ENCODE peak calls at places on chromosomes 5 and 9, in seven cellular contexts. H is dorsolateral prefrontal cortex, B is fibroblast of the aortic adventitia, P is cardiac muscle cell, J is tibial artery, A is astrocyte of the spinal cord, T is fibroblast of lung. X is an unnamed sample.

GRCh38 chr9:94084314-94084713 is at the start of gene PTPDC1:
- DNase-seq in H (peak), B (peak), P (no peak), J (no peak), A (peak), T (peak), X (peak)

GRCh38 chr9:135371535-135371934 is 108.0 kb upstream of the PPP1R26 start:
- DNase-seq in H (no peak), B (no peak), P (no peak), J (no peak), A (no peak), T (no peak), X (no peak)

GRCh38 chr5:105982526-105982925 is 1688.2 kb downstream of the EFNA5 start:
- DNase-seq in H (no peak), B (no peak), P (no peak), J (no peak), A (no peak), T (no peak), X (no peak)

GRCh38 chr9:27985714-27986113 is 412.4 kb upstream of the C9orf72 start:
- DNase-seq in H (no peak), B (no peak), P (no peak), J (no peak), A (no peak), T (no peak), X (no peak)

GRCh38 chr5:104611419-104611818 is 1048.8 kb upstream of the NUDT12 start:
- DNase-seq in H (no peak), B (no peak), P (no peak), J (no peak), A (no peak), T (peak), X (no peak)

GRCh38 chr5:84825616-84826015 is 440.9 kb upstream of the EDIL3 start:
- DNase-seq in H (no peak), B (peak), P (no peak), J (no peak), A (peak), T (peak), X (no peak)

GRCh38 chr5:175873090-175873454 is 1.7 kb downstream of the CPLX2 start:
- DNase-seq in H (peak), B (no peak), P (peak), J (no peak), A (no peak), T (peak), X (peak)

GRCh38 chr5:82489668-82490067 is 211.5 kb upstream of the RPS23 start:
- DNase-seq in H (no peak), B (no peak), P (no peak), J (no peak), A (no peak), T (no peak), X (no peak)

GRCh38 chr9:89435315-89435823 is 62.5 kb downstream of the SEMA4D start:
- DNase-seq in H (no peak), B (no peak), P (no peak), J (no peak), A (no peak), T (no peak), X (no peak)

GRCh38 chr9:21443849-21444625 is 3.8 kb downstream of the IFNA1 start:
- DNase-seq in H (no peak), B (no peak), P (no peak), J (no peak), A (no peak), T (no peak), X (no peak)

GRCh38 chr9:98182889-98183599 is 9.4 kb downstream of the CORO2A start:
- DNase-seq in H (no peak), B (no peak), P (no peak), J (no peak), A (no peak), T (no peak), X (no peak)

GRCh38 chr9:96449522-96449843 is 486 bp upstream of the HABP4 start:
- DNase-seq in H (no peak), B (no peak), P (no peak), J (no peak), A (no peak), T (no peak), X (no peak)

GRCh38 chr9:36874921-36875320 is 159.1 kb downstream of the PAX5 start:
- DNase-seq in H (no peak), B (peak), P (no peak), J (no peak), A (no peak), T (no peak), X (peak)

GRCh38 chr5:114055318-114055788 is 306.5 kb upstream of the KCNN2 start:
- DNase-seq in H (peak), B (no peak), P (peak), J (no peak), A (peak), T (peak), X (peak)
- TF ChIP-seq CTCF in H (peak), B (no peak), P (peak), J (no peak), A (no peak), T (no peak), X (no peak)

DNA sequence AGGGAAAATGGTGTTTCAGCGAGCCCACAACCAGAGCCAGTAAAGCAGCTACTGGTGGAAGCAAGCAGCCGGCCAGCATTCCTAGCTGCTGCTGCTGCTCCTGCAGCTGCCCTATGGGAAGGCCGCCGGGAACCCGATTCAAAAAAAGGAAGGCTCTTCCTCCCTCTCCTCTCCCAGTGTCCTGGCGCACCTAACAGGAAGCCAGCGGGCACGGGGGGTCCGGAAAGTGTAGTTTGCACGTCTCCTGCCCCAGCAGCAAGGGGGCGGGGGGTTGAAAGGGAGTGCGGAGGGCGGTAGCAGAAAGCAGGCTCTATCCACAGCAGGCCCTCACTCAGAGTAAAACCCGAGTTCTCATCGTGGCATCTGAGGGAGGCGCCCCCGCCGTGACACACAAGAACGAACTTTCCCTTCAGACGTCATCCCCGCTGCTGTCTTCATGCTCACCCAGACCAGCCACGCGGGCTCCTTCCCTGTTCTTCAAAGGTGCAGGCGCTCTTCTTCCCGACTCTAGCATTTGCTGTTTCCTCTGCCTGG is 16.5 kb downstream of the GRXCR2 start:
- DNase-seq in H (no peak), B (peak), P (peak), J (peak), A (peak), T (peak), X (peak)
- H3K4me3 ChIP-seq in H (peak), B (no peak), P (no peak), J (peak), A (no peak), T (no peak), X (peak)

DNA sequence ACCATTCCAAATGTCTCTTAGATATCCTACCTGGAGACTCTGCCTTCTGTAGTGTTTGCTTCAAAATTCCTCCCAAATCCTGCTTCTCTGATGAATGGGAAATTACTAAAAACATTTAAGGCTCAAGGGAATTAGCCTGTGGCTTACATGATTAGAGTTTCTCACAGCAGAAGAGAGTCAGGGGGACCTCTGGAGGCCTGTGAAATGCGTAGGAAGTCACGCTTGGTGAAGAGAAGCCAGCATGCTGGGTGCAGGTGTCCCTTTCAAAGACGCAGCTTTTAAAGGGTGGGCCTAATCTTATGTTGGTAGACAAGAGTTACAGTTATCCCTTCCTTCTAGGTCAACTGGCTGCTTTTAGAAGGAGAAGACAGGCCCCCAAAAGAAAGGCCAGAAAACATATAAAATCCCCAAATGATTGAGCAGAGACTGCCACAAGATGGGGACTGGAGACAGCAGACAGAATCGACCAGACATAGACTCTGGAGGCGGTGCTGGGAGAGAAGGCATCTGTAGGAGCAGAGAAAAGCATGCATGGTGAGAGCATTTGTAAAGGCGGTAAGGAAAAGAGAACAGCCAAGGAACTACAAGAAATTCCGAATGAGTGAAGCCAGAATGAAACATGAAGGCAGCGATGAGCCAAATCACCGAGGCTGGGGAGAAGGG is 42.3 kb downstream of the B4GALT1 start:
- DNase-seq in H (no peak), B (no peak), P (no peak), J (no peak), A (no peak), T (no peak), X (no peak)
- TF ChIP-seq CTCF in H (peak), B (no peak), P (no peak), J (no peak), A (no peak), T (no peak), X (no peak)

DNA sequence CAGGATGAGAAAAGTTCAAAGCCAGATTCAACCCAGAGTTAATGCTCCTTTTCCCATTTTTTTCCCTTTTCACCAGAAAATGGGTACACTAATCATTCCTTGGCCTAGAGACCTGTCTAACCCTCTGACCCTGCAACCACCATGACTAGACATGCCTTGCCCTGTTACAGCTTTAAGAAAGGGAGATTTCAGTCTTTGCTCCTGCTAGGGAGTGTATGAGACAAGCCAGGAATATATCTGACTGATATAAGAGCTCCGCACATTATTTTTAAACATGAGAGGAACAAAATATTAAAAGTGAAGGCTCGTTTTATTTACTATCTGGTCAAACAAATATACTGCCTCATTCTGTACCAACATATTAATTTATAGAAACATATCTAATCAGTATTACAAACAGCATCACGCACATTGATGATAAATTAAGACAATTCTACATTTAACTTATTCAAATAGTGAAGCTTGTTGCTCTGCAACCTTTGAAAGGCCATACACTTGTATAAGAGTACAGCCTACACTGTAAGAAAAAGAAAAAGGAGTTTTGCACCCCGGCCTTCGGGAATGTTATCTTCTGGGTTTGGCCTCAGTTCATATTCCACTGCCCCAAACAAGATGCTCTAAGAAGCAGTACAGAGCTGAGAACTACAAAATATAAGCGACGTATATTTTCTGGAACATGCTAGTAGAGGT is 132.7 kb downstream of the FBXL17 start:
- DNase-seq in H (no peak), B (no peak), P (no peak), J (no peak), A (no peak), T (no peak), X (no peak)
- H3K4me3 ChIP-seq in H (no peak), B (no peak), P (no peak), J (no peak), A (no peak), T (no peak), X (no peak)

GRCh38 chr5:178080056-178080455 is 33.3 kb upstream of the N4BP3 start:
- DNase-seq in H (no peak), B (no peak), P (no peak), J (no peak), A (no peak), T (no peak), X (no peak)

GRCh38 chr5:178080618-178081410 is 32.5 kb upstream of the N4BP3 start:
- DNase-seq in H (no peak), B (no peak), P (no peak), J (no peak), A (no peak), T (no peak), X (no peak)

GRCh38 chr5:178078197-178078995 is 34.9 kb upstream of the N4BP3 start:
- DNase-seq in H (no peak), B (peak), P (no peak), J (no peak), A (peak), T (peak), X (peak)

GRCh38 chr5:178083942-178084341 is 29.4 kb upstream of the N4BP3 start:
- DNase-seq in H (no peak), B (no peak), P (no peak), J (no peak), A (no peak), T (no peak), X (peak)

DNA sequence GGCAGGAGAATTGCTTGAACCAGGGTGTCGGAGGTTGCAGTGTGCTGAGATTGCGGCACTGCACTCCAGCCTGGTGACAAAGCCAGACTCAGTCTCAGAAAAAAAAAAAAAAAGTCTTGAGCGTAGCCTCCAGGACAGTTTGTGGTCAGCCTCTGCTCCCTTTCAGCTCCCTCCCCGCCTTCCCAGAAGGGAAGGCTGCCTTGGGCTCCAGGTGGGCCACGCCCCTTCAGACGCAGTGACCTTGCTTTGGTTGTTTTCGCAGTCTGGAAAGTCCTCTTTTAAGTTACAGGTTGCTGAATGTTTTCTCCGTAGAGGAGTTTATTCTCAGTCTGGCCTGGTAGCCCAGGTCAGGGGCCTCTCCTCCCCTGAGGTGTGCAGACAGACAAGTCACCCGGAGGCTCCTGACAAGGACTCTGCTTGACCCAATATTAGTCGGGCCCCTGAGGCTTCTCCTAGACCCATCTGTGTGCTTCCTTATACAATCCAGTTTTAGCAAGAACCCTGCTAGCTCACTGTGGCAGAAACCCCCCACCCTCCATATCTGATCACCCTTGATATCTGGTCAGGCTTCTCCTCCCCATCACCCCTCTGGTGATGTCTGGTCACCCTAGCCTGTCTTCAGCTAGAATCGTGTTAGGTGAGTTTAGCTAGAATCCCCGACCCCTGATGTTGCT is 31.6 kb upstream of the N4BP3 start:
- DNase-seq in H (no peak), B (no peak), P (no peak), J (no peak), A (no peak), T (no peak), X (no peak)
- TF ChIP-seq CTCF in H (no peak), B (no peak), P (no peak), J (no peak), A (no peak), T (no peak), X (no peak)

DNA sequence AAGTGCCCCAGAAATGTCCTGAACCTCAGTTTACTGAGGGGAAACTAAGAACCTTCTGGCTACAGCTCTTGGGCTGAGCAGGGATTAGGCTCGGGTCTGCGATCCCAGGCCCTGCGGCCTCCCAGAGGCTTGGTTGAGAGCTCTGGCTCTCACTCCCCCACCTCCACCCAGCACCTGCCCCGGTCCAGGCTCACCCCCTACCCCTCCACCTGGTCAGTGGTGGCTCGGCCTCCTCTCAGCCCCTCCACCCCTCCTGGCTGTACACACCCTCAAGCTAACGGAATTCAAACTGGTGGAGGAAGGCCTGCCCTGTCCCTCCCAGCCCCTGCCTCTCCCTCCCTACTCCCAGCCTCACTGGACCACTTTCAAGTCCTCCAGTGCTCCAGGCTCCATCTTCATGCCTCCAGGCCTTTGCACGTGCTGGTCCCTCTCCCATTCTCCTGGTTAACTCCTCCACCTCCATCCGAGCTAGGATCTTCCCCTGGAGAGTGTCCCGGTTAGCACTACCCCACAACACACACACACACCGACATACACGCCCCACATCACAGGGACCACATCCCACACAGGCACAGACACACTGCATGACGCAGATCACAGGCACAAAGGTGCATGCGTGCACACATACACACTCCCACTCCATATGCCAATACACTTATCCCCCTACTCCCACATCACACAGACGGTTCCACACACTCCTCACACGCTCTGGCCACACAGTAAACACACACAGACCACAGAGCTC is 130.9 kb downstream of the C9orf50 start:
- DNase-seq in H (no peak), B (peak), P (no peak), J (peak), A (peak), T (no peak), X (peak)
- H3K4me3 ChIP-seq in H (peak), B (peak), P (no peak), J (peak), A (peak), T (peak), X (peak)

X was measured in foreskin fibroblast.